ENCODE peak calls at places on chromosomes 13 and 19, in eight cellular contexts. One of them, this sample, is unnamed.

GRCh38 chr19:35350591-35350990 is 2.9 kb downstream of the FFAR1 start:
- DNase-seq in activated CD8-positive, alpha-beta T cell treated with anti-CD3 and anti-CD28 coated beads, Interleukin-2, amount 10 ng/mL, durations not matched to agents 7 days and 5 days: no peak
- DNase-seq in PC-3: no peak
- DNase-seq in activated gamma-delta T cell treated with Interleukin-2 at 50 U/mL for 16 hours: no peak
- DNase-seq in AG20443: peak
- DNase-seq in psoas muscle: no peak
- DNase-seq in fibroblast of mammary gland: no peak
- DNase-seq in NCI-H524: no peak
- DNase-seq in this sample: no peak

GRCh38 chr13:40502236-40502635 is 164.2 kb downstream of the FOXO1 start:
- DNase-seq in activated CD8-positive, alpha-beta T cell treated with anti-CD3 and anti-CD28 coated beads, Interleukin-2, amount 10 ng/mL, durations not matched to agents 7 days and 5 days: peak
- DNase-seq in PC-3: peak
- DNase-seq in activated gamma-delta T cell treated with Interleukin-2 at 50 U/mL for 16 hours: no peak
- DNase-seq in AG20443: no peak
- DNase-seq in psoas muscle: no peak
- DNase-seq in fibroblast of mammary gland: peak
- DNase-seq in NCI-H524: no peak
- DNase-seq in this sample: peak

GRCh38 chr13:50798923-50799322 is 44.6 kb downstream of the DLEU7 start:
- DNase-seq in activated CD8-positive, alpha-beta T cell treated with anti-CD3 and anti-CD28 coated beads, Interleukin-2, amount 10 ng/mL, durations not matched to agents 7 days and 5 days: no peak
- DNase-seq in PC-3: peak
- DNase-seq in activated gamma-delta T cell treated with Interleukin-2 at 50 U/mL for 16 hours: no peak
- DNase-seq in AG20443: peak
- DNase-seq in psoas muscle: no peak
- DNase-seq in fibroblast of mammary gland: peak
- DNase-seq in NCI-H524: no peak
- DNase-seq in this sample: peak

GRCh38 chr19:35090795-35091214 is 24.8 kb upstream of the FXYD3 start:
- DNase-seq in activated CD8-positive, alpha-beta T cell treated with anti-CD3 and anti-CD28 coated beads, Interleukin-2, amount 10 ng/mL, durations not matched to agents 7 days and 5 days: no peak
- DNase-seq in PC-3: no peak
- DNase-seq in activated gamma-delta T cell treated with Interleukin-2 at 50 U/mL for 16 hours: no peak
- DNase-seq in AG20443: peak
- DNase-seq in psoas muscle: no peak
- DNase-seq in fibroblast of mammary gland: no peak
- DNase-seq in NCI-H524: peak
- DNase-seq in this sample: no peak

GRCh38 chr19:28847468-28847867 is 365.5 kb downstream of the UQCRFS1 start:
- DNase-seq in activated CD8-positive, alpha-beta T cell treated with anti-CD3 and anti-CD28 coated beads, Interleukin-2, amount 10 ng/mL, durations not matched to agents 7 days and 5 days: no peak
- DNase-seq in PC-3: no peak
- DNase-seq in activated gamma-delta T cell treated with Interleukin-2 at 50 U/mL for 16 hours: no peak
- DNase-seq in AG20443: peak
- DNase-seq in psoas muscle: no peak
- DNase-seq in fibroblast of mammary gland: peak
- DNase-seq in NCI-H524: no peak
- DNase-seq in this sample: no peak

GRCh38 chr19:43552616-43553015 is 19.6 kb downstream of the ZNF575 start:
- DNase-seq in activated CD8-positive, alpha-beta T cell treated with anti-CD3 and anti-CD28 coated beads, Interleukin-2, amount 10 ng/mL, durations not matched to agents 7 days and 5 days: no peak
- DNase-seq in PC-3: no peak
- DNase-seq in activated gamma-delta T cell treated with Interleukin-2 at 50 U/mL for 16 hours: no peak
- DNase-seq in AG20443: no peak
- DNase-seq in psoas muscle: no peak
- DNase-seq in fibroblast of mammary gland: no peak
- DNase-seq in NCI-H524: peak
- DNase-seq in this sample: no peak

GRCh38 chr19:43779820-43780219 is 953 bp downstream of the KCNN4 start:
- DNase-seq in activated CD8-positive, alpha-beta T cell treated with anti-CD3 and anti-CD28 coated beads, Interleukin-2, amount 10 ng/mL, durations not matched to agents 7 days and 5 days: peak
- DNase-seq in PC-3: peak
- DNase-seq in activated gamma-delta T cell treated with Interleukin-2 at 50 U/mL for 16 hours: no peak
- DNase-seq in AG20443: no peak
- DNase-seq in psoas muscle: no peak
- DNase-seq in fibroblast of mammary gland: no peak
- DNase-seq in NCI-H524: no peak
- DNase-seq in this sample: no peak

GRCh38 chr19:2691951-2692350 is 10.5 kb downstream of the GNG7 start:
- DNase-seq in activated CD8-positive, alpha-beta T cell treated with anti-CD3 and anti-CD28 coated beads, Interleukin-2, amount 10 ng/mL, durations not matched to agents 7 days and 5 days: no peak
- DNase-seq in PC-3: no peak
- DNase-seq in activated gamma-delta T cell treated with Interleukin-2 at 50 U/mL for 16 hours: no peak
- DNase-seq in AG20443: no peak
- DNase-seq in psoas muscle: no peak
- DNase-seq in fibroblast of mammary gland: no peak
- DNase-seq in NCI-H524: no peak
- DNase-seq in this sample: no peak

GRCh38 chr13:39274926-39275325 is 236.7 kb downstream of the NHLRC3 start:
- DNase-seq in activated CD8-positive, alpha-beta T cell treated with anti-CD3 and anti-CD28 coated beads, Interleukin-2, amount 10 ng/mL, durations not matched to agents 7 days and 5 days: no peak
- DNase-seq in PC-3: no peak
- DNase-seq in activated gamma-delta T cell treated with Interleukin-2 at 50 U/mL for 16 hours: no peak
- DNase-seq in AG20443: no peak
- DNase-seq in psoas muscle: no peak
- DNase-seq in fibroblast of mammary gland: no peak
- DNase-seq in NCI-H524: no peak
- DNase-seq in this sample: no peak

GRCh38 chr13:107216046-107216715 is 648.2 kb upstream of the ARGLU1 start:
- DNase-seq in activated CD8-positive, alpha-beta T cell treated with anti-CD3 and anti-CD28 coated beads, Interleukin-2, amount 10 ng/mL, durations not matched to agents 7 days and 5 days: no peak
- DNase-seq in PC-3: no peak
- DNase-seq in activated gamma-delta T cell treated with Interleukin-2 at 50 U/mL for 16 hours: no peak
- DNase-seq in AG20443: no peak
- DNase-seq in psoas muscle: no peak
- DNase-seq in fibroblast of mammary gland: no peak
- DNase-seq in NCI-H524: no peak
- DNase-seq in this sample: peak

GRCh38 chr19:57438925-57439324 is 3.8 kb downstream of the ZNF749 start:
- DNase-seq in activated CD8-positive, alpha-beta T cell treated with anti-CD3 and anti-CD28 coated beads, Interleukin-2, amount 10 ng/mL, durations not matched to agents 7 days and 5 days: no peak
- DNase-seq in PC-3: no peak
- DNase-seq in activated gamma-delta T cell treated with Interleukin-2 at 50 U/mL for 16 hours: no peak
- DNase-seq in AG20443: no peak
- DNase-seq in psoas muscle: no peak
- DNase-seq in fibroblast of mammary gland: no peak
- DNase-seq in NCI-H524: no peak
- DNase-seq in this sample: no peak

GRCh38 chr19:3193256-3194062 is 7.7 kb downstream of the NCLN start:
- DNase-seq in activated CD8-positive, alpha-beta T cell treated with anti-CD3 and anti-CD28 coated beads, Interleukin-2, amount 10 ng/mL, durations not matched to agents 7 days and 5 days: no peak
- DNase-seq in PC-3: no peak
- DNase-seq in activated gamma-delta T cell treated with Interleukin-2 at 50 U/mL for 16 hours: no peak
- DNase-seq in AG20443: no peak
- DNase-seq in psoas muscle: no peak
- DNase-seq in fibroblast of mammary gland: no peak
- DNase-seq in NCI-H524: no peak
- DNase-seq in this sample: no peak

GRCh38 chr19:4380254-4380727 is 20.1 kb downstream of the SH3GL1 start:
- DNase-seq in activated CD8-positive, alpha-beta T cell treated with anti-CD3 and anti-CD28 coated beads, Interleukin-2, amount 10 ng/mL, durations not matched to agents 7 days and 5 days: peak
- DNase-seq in PC-3: no peak
- DNase-seq in activated gamma-delta T cell treated with Interleukin-2 at 50 U/mL for 16 hours: peak
- DNase-seq in AG20443: no peak
- DNase-seq in psoas muscle: peak
- DNase-seq in fibroblast of mammary gland: no peak
- DNase-seq in NCI-H524: no peak
- DNase-seq in this sample: peak

GRCh38 chr19:52735734-52736133 is 890 bp upstream of the ZNF611 start:
- DNase-seq in activated CD8-positive, alpha-beta T cell treated with anti-CD3 and anti-CD28 coated beads, Interleukin-2, amount 10 ng/mL, durations not matched to agents 7 days and 5 days: peak
- DNase-seq in PC-3: peak
- DNase-seq in activated gamma-delta T cell treated with Interleukin-2 at 50 U/mL for 16 hours: no peak
- DNase-seq in AG20443: peak
- DNase-seq in psoas muscle: peak
- DNase-seq in fibroblast of mammary gland: peak
- DNase-seq in NCI-H524: no peak
- DNase-seq in this sample: no peak

GRCh38 chr19:29259153-29259552 is 46.2 kb upstream of the UQCRFS1 start:
- DNase-seq in activated CD8-positive, alpha-beta T cell treated with anti-CD3 and anti-CD28 coated beads, Interleukin-2, amount 10 ng/mL, durations not matched to agents 7 days and 5 days: no peak
- DNase-seq in PC-3: no peak
- DNase-seq in activated gamma-delta T cell treated with Interleukin-2 at 50 U/mL for 16 hours: no peak
- DNase-seq in AG20443: no peak
- DNase-seq in psoas muscle: no peak
- DNase-seq in fibroblast of mammary gland: peak
- DNase-seq in NCI-H524: no peak
- DNase-seq in this sample: no peak

GRCh38 chr19:1855040-1855827 is 7.0 kb upstream of the REXO1 start:
- DNase-seq in activated CD8-positive, alpha-beta T cell treated with anti-CD3 and anti-CD28 coated beads, Interleukin-2, amount 10 ng/mL, durations not matched to agents 7 days and 5 days: peak
- DNase-seq in PC-3: peak
- DNase-seq in activated gamma-delta T cell treated with Interleukin-2 at 50 U/mL for 16 hours: peak
- DNase-seq in AG20443: peak
- DNase-seq in psoas muscle: peak
- DNase-seq in fibroblast of mammary gland: peak
- DNase-seq in NCI-H524: peak
- DNase-seq in this sample: peak

GRCh38 chr19:31118292-31118925 is 230.8 kb downstream of the TSHZ3 start:
- DNase-seq in activated CD8-positive, alpha-beta T cell treated with anti-CD3 and anti-CD28 coated beads, Interleukin-2, amount 10 ng/mL, durations not matched to agents 7 days and 5 days: no peak
- DNase-seq in PC-3: no peak
- DNase-seq in activated gamma-delta T cell treated with Interleukin-2 at 50 U/mL for 16 hours: no peak
- DNase-seq in AG20443: no peak
- DNase-seq in psoas muscle: no peak
- DNase-seq in fibroblast of mammary gland: no peak
- DNase-seq in NCI-H524: no peak
- DNase-seq in this sample: no peak

GRCh38 chr19:54415208-54415900 is at the start of gene TTYH1:
- DNase-seq in activated CD8-positive, alpha-beta T cell treated with anti-CD3 and anti-CD28 coated beads, Interleukin-2, amount 10 ng/mL, durations not matched to agents 7 days and 5 days: peak
- DNase-seq in PC-3: no peak
- DNase-seq in activated gamma-delta T cell treated with Interleukin-2 at 50 U/mL for 16 hours: peak
- DNase-seq in AG20443: peak
- DNase-seq in psoas muscle: no peak
- DNase-seq in fibroblast of mammary gland: no peak
- DNase-seq in NCI-H524: no peak
- DNase-seq in this sample: no peak

GRCh38 chr19:5537870-5538269 is 29.9 kb downstream of the TINCR start:
- DNase-seq in activated CD8-positive, alpha-beta T cell treated with anti-CD3 and anti-CD28 coated beads, Interleukin-2, amount 10 ng/mL, durations not matched to agents 7 days and 5 days: no peak
- DNase-seq in PC-3: no peak
- DNase-seq in activated gamma-delta T cell treated with Interleukin-2 at 50 U/mL for 16 hours: no peak
- DNase-seq in AG20443: no peak
- DNase-seq in psoas muscle: no peak
- DNase-seq in fibroblast of mammary gland: no peak
- DNase-seq in NCI-H524: no peak
- DNase-seq in this sample: no peak

GRCh38 chr19:6796278-6796677 is 23.8 kb downstream of the VAV1 start:
- DNase-seq in activated CD8-positive, alpha-beta T cell treated with anti-CD3 and anti-CD28 coated beads, Interleukin-2, amount 10 ng/mL, durations not matched to agents 7 days and 5 days: no peak
- DNase-seq in PC-3: no peak
- DNase-seq in activated gamma-delta T cell treated with Interleukin-2 at 50 U/mL for 16 hours: no peak
- DNase-seq in AG20443: no peak
- DNase-seq in psoas muscle: no peak
- DNase-seq in fibroblast of mammary gland: no peak
- DNase-seq in NCI-H524: no peak
- DNase-seq in this sample: no peak

GRCh38 chr13:112686987-112687386 is 2.9 kb upstream of the ATP11A start:
- DNase-seq in activated CD8-positive, alpha-beta T cell treated with anti-CD3 and anti-CD28 coated beads, Interleukin-2, amount 10 ng/mL, durations not matched to agents 7 days and 5 days: no peak
- DNase-seq in PC-3: no peak
- DNase-seq in activated gamma-delta T cell treated with Interleukin-2 at 50 U/mL for 16 hours: no peak
- DNase-seq in AG20443: no peak
- DNase-seq in psoas muscle: no peak
- DNase-seq in fibroblast of mammary gland: no peak
- DNase-seq in NCI-H524: no peak
- DNase-seq in this sample: no peak

GRCh38 chr19:47824396-47824795 is 2.7 kb downstream of the CRX start:
- DNase-seq in activated CD8-positive, alpha-beta T cell treated with anti-CD3 and anti-CD28 coated beads, Interleukin-2, amount 10 ng/mL, durations not matched to agents 7 days and 5 days: no peak
- DNase-seq in PC-3: no peak
- DNase-seq in activated gamma-delta T cell treated with Interleukin-2 at 50 U/mL for 16 hours: no peak
- DNase-seq in AG20443: no peak
- DNase-seq in psoas muscle: no peak
- DNase-seq in fibroblast of mammary gland: no peak
- DNase-seq in NCI-H524: no peak
- DNase-seq in this sample: no peak

GRCh38 chr19:15259900-15260299 is 27.7 kb upstream of the EPHX3 start:
- DNase-seq in activated CD8-positive, alpha-beta T cell treated with anti-CD3 and anti-CD28 coated beads, Interleukin-2, amount 10 ng/mL, durations not matched to agents 7 days and 5 days: no peak
- DNase-seq in PC-3: no peak
- DNase-seq in activated gamma-delta T cell treated with Interleukin-2 at 50 U/mL for 16 hours: no peak
- DNase-seq in AG20443: no peak
- DNase-seq in psoas muscle: no peak
- DNase-seq in fibroblast of mammary gland: no peak
- DNase-seq in NCI-H524: no peak
- DNase-seq in this sample: no peak

This sample was measured in epithelial cell of esophagus.